ENCODE peak calls at places on chromosomes 4 and X, in six cellular contexts. One of them, this sample, is unnamed.

GRCh38 chr4:78190078-78190477 is 133.0 kb downstream of the FRAS1 start:
- DNase-seq in HCT116: no peak
- DNase-seq in OCI-LY7: no peak
- DNase-seq in transverse colon: no peak
- DNase-seq in A549: no peak
- DNase-seq in CD8-positive, alpha-beta T cell: no peak
- DNase-seq in this sample: no peak

GRCh38 chr4:162497564-162498167 is 333.9 kb upstream of the FSTL5 start:
- DNase-seq in HCT116: peak; percentile 15
- DNase-seq in A549: peak; percentile 26
- DNase-seq in transverse colon: no peak
- DNase-seq in CD8-positive, alpha-beta T cell: no peak
- DNase-seq in OCI-LY7: peak; percentile 53
- DNase-seq in this sample: peak; percentile 35

GRCh38 chr4:183437452-183437851 is 7.0 kb upstream of the CDKN2AIP start:
- DNase-seq in A549: no peak
- DNase-seq in HCT116: no peak
- DNase-seq in transverse colon: no peak
- DNase-seq in OCI-LY7: no peak
- DNase-seq in CD8-positive, alpha-beta T cell: no peak
- DNase-seq in this sample: no peak

GRCh38 chr4:5784960-5785611 is 74.1 kb downstream of the EVC start:
- DNase-seq in transverse colon: no peak
- DNase-seq in OCI-LY7: no peak
- DNase-seq in A549: no peak
- DNase-seq in HCT116: no peak
- DNase-seq in CD8-positive, alpha-beta T cell: no peak
- DNase-seq in this sample: no peak

GRCh38 chr4:39422247-39422646 is 15.5 kb downstream of the KLB start:
- DNase-seq in CD8-positive, alpha-beta T cell: no peak
- DNase-seq in A549: no peak
- DNase-seq in OCI-LY7: no peak
- DNase-seq in HCT116: no peak
- DNase-seq in transverse colon: no peak
- DNase-seq in this sample: no peak

GRCh38 chr4:156378053-156378665 is 424.5 kb upstream of the CTSO start:
- DNase-seq in transverse colon: no peak
- DNase-seq in CD8-positive, alpha-beta T cell: no peak
- DNase-seq in A549: peak; percentile 14
- DNase-seq in HCT116: peak; percentile 24
- DNase-seq in OCI-LY7: peak; percentile 1
- DNase-seq in this sample: peak; percentile 34

GRCh38 chrX:103517246-103517645 is 2.0 kb downstream of the RAB40A start:
- DNase-seq in OCI-LY7: no peak
- DNase-seq in A549: no peak
- DNase-seq in CD8-positive, alpha-beta T cell: no peak
- DNase-seq in transverse colon: no peak
- DNase-seq in HCT116: no peak
- DNase-seq in this sample: no peak

GRCh38 chrX:12825801-12826200 is 34.6 kb downstream of the PRPS2 start:
- DNase-seq in CD8-positive, alpha-beta T cell: no peak
- DNase-seq in OCI-LY7: no peak
- DNase-seq in transverse colon: no peak
- DNase-seq in HCT116: peak; percentile 44
- DNase-seq in A549: no peak
- DNase-seq in this sample: peak; percentile 23

GRCh38 chr4:67725981-67726380 is 25.0 kb upstream of the UBA6 start:
- DNase-seq in HCT116: no peak
- DNase-seq in OCI-LY7: no peak
- DNase-seq in A549: no peak
- DNase-seq in transverse colon: no peak
- DNase-seq in CD8-positive, alpha-beta T cell: no peak
- DNase-seq in this sample: no peak

GRCh38 chr4:66489783-66490452 is 819.6 kb upstream of the EPHA5 start:
- DNase-seq in A549: peak; percentile 62
- DNase-seq in OCI-LY7: no peak
- DNase-seq in transverse colon: no peak
- DNase-seq in CD8-positive, alpha-beta T cell: no peak
- DNase-seq in HCT116: no peak
- DNase-seq in this sample: peak; percentile 40

GRCh38 chr4:154822775-154823174 is 41.7 kb downstream of the RBM46 start:
- DNase-seq in HCT116: no peak
- DNase-seq in OCI-LY7: no peak
- DNase-seq in CD8-positive, alpha-beta T cell: no peak
- DNase-seq in transverse colon: no peak
- DNase-seq in A549: no peak
- DNase-seq in this sample: peak; percentile 12

GRCh38 chr4:8362483-8362882 is 78.0 kb downstream of the ACOX3 start:
- DNase-seq in OCI-LY7: no peak
- DNase-seq in transverse colon: no peak
- DNase-seq in A549: no peak
- DNase-seq in HCT116: no peak
- DNase-seq in CD8-positive, alpha-beta T cell: no peak
- DNase-seq in this sample: no peak

GRCh38 chrX:51878056-51878455 is 15.4 kb upstream of the MAGED1 start:
- DNase-seq in CD8-positive, alpha-beta T cell: no peak
- DNase-seq in OCI-LY7: no peak
- DNase-seq in HCT116: no peak
- DNase-seq in A549: no peak
- DNase-seq in transverse colon: no peak
- DNase-seq in this sample: no peak

GRCh38 chrX:7925867-7926472 is 1.2 kb downstream of the PNPLA4 start:
- DNase-seq in CD8-positive, alpha-beta T cell: peak; percentile 69
- DNase-seq in OCI-LY7: peak; percentile 62
- DNase-seq in A549: peak; percentile 69
- DNase-seq in transverse colon: peak; percentile 64
- DNase-seq in HCT116: peak; percentile 27
- DNase-seq in this sample: peak; percentile 29

GRCh38 chrX:119899125-119899524 is 3.4 kb downstream of the AKAP14 start:
- DNase-seq in HCT116: no peak
- DNase-seq in OCI-LY7: no peak
- DNase-seq in CD8-positive, alpha-beta T cell: no peak
- DNase-seq in A549: no peak
- DNase-seq in transverse colon: peak; percentile 10
- DNase-seq in this sample: no peak

GRCh38 chrX:103918584-103919335 is 43.7 kb upstream of the TMSB15B start:
- DNase-seq in OCI-LY7: peak; percentile 75
- DNase-seq in CD8-positive, alpha-beta T cell: peak; percentile 62
- DNase-seq in transverse colon: peak; percentile 68
- DNase-seq in HCT116: no peak
- DNase-seq in A549: peak; percentile 75
- DNase-seq in this sample: peak; percentile 37

GRCh38 chr4:85774000-85774399 is 299.1 kb downstream of the ARHGAP24 start:
- DNase-seq in CD8-positive, alpha-beta T cell: no peak
- DNase-seq in OCI-LY7: no peak
- DNase-seq in transverse colon: no peak
- DNase-seq in HCT116: no peak
- DNase-seq in A549: no peak
- DNase-seq in this sample: no peak

GRCh38 chrX:141632124-141632523 is 42.6 kb downstream of the SPANXA2 start:
- DNase-seq in HCT116: no peak
- DNase-seq in CD8-positive, alpha-beta T cell: no peak
- DNase-seq in OCI-LY7: no peak
- DNase-seq in transverse colon: no peak
- DNase-seq in A549: no peak
- DNase-seq in this sample: peak; percentile 0

GRCh38 chrX:24023972-24024664 is 2.9 kb downstream of the KLHL15 start:
- DNase-seq in A549: no peak
- DNase-seq in HCT116: no peak
- DNase-seq in transverse colon: no peak
- DNase-seq in CD8-positive, alpha-beta T cell: no peak
- DNase-seq in OCI-LY7: peak; percentile 42
- DNase-seq in this sample: no peak

GRCh38 chrX:37060999-37061398 is 52.8 kb downstream of the FAM47C start:
- DNase-seq in transverse colon: no peak
- DNase-seq in CD8-positive, alpha-beta T cell: no peak
- DNase-seq in A549: peak; percentile 35
- DNase-seq in OCI-LY7: peak; percentile 24
- DNase-seq in HCT116: peak; percentile 26
- DNase-seq in this sample: peak; percentile 7

GRCh38 chr4:88991746-88992145 is 65.2 kb downstream of the FAM13A start:
- DNase-seq in A549: no peak
- DNase-seq in HCT116: no peak
- DNase-seq in transverse colon: no peak
- DNase-seq in CD8-positive, alpha-beta T cell: no peak
- DNase-seq in OCI-LY7: no peak
- DNase-seq in this sample: peak; percentile 8

GRCh38 chrX:37765507-37765906 is 14.4 kb upstream of the CYBB start:
- DNase-seq in HCT116: no peak
- DNase-seq in A549: no peak
- DNase-seq in CD8-positive, alpha-beta T cell: no peak
- DNase-seq in transverse colon: no peak
- DNase-seq in OCI-LY7: no peak
- DNase-seq in this sample: no peak

GRCh38 chr4:150976478-150977118 is 38.5 kb downstream of the LRBA start:
- DNase-seq in CD8-positive, alpha-beta T cell: no peak
- DNase-seq in HCT116: no peak
- DNase-seq in transverse colon: no peak
- DNase-seq in OCI-LY7: no peak
- DNase-seq in A549: peak; percentile 12
- DNase-seq in this sample: no peak

GRCh38 chrX:130285069-130285620 is 16.4 kb upstream of the ZNF280C start:
- DNase-seq in HCT116: no peak
- DNase-seq in transverse colon: no peak
- DNase-seq in OCI-LY7: no peak
- DNase-seq in CD8-positive, alpha-beta T cell: no peak
- DNase-seq in A549: no peak
- DNase-seq in this sample: no peak

DNA sequence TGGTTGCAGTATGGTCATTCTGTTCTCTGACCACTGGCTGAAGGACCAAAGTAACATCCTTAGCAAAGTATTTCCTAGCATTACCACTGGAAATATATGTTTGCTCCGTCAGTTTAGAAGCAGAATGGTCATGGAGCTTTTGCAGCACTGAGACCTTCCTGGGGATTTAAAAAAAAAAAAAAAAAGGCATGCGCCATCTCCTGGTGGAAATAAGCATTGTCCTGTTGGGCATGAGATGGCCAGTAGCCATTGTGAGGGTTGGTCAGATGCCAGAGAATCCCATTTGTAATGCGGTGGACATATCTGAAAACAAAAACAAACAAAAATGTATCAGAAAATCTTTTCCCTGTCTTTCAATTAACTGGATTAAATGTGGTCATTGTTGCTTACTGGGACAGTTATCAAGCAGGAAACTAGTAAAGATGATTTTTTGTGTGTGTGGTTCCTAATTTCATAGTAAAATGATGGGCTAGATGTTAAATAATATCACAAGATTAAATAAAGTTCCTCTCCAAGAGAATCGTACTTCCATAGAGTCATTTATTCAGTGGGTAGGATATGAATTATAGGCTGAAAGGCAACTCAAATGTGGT is 139.6 kb downstream of the SOWAHB start:
- DNase-seq in CD8-positive, alpha-beta T cell: no peak
- DNase-seq in OCI-LY7: peak; percentile 14
- DNase-seq in HCT116: peak; percentile 42
- DNase-seq in A549: peak; percentile 45
- DNase-seq in transverse colon: no peak
- DNase-seq in this sample: peak; percentile 53
- H3K27ac ChIP-seq in CD8-positive, alpha-beta T cell: no peak overlapping the region
- H3K27ac ChIP-seq in OCI-LY7: no peak overlapping the region
- H3K27ac ChIP-seq in HCT116: no peak overlapping the region
- H3K27ac ChIP-seq in A549: no peak overlapping the region
- H3K27ac ChIP-seq in transverse colon: no peak overlapping the region
- H3K27ac ChIP-seq in this sample: no peak overlapping the region

GRCh38 chr4:165700855-165701254 is 172.2 kb upstream of the TLL1 start:
- DNase-seq in transverse colon: no peak
- DNase-seq in HCT116: peak; percentile 27
- DNase-seq in OCI-LY7: peak; percentile 4
- DNase-seq in CD8-positive, alpha-beta T cell: no peak
- DNase-seq in A549: peak; percentile 6
- DNase-seq in this sample: peak; percentile 16
- TF ChIP-seq CTCF in transverse colon: no peak
- TF ChIP-seq CTCF in HCT116: peak; percentile 13
- TF ChIP-seq CTCF in OCI-LY7: peak; percentile 45
- TF ChIP-seq CTCF in CD8-positive, alpha-beta T cell: no peak
- TF ChIP-seq CTCF in A549: no peak
- TF ChIP-seq CTCF in this sample: no peak

GRCh38 chrX:135520022-135520552 is 373 bp upstream of the INTS6L start:
- DNase-seq in HCT116: no peak
- DNase-seq in transverse colon: no peak
- DNase-seq in OCI-LY7: peak; percentile 0
- DNase-seq in A549: no peak
- DNase-seq in CD8-positive, alpha-beta T cell: no peak
- DNase-seq in this sample: no peak

GRCh38 chrX:135521405-135522131 is 1.1 kb downstream of the INTS6L start:
- DNase-seq in CD8-positive, alpha-beta T cell: peak; percentile 88
- DNase-seq in HCT116: peak; percentile 49
- DNase-seq in transverse colon: peak; percentile 88
- DNase-seq in A549: peak; percentile 75
- DNase-seq in OCI-LY7: peak; percentile 86
- DNase-seq in this sample: peak; percentile 77

GRCh38 chrX:135520553-135521404 is at the start of gene INTS6L:
- DNase-seq in A549: peak; percentile 23
- DNase-seq in CD8-positive, alpha-beta T cell: peak; percentile 90
- DNase-seq in transverse colon: peak; percentile 91
- DNase-seq in OCI-LY7: peak; percentile 91
- DNase-seq in HCT116: peak; percentile 67
- DNase-seq in this sample: peak; percentile 78

GRCh38 chrX:135522132-135522530 is 1.7 kb downstream of the INTS6L start:
- DNase-seq in A549: no peak
- DNase-seq in transverse colon: no peak
- DNase-seq in CD8-positive, alpha-beta T cell: no peak
- DNase-seq in HCT116: no peak
- DNase-seq in OCI-LY7: no peak
- DNase-seq in this sample: no peak

DNA sequence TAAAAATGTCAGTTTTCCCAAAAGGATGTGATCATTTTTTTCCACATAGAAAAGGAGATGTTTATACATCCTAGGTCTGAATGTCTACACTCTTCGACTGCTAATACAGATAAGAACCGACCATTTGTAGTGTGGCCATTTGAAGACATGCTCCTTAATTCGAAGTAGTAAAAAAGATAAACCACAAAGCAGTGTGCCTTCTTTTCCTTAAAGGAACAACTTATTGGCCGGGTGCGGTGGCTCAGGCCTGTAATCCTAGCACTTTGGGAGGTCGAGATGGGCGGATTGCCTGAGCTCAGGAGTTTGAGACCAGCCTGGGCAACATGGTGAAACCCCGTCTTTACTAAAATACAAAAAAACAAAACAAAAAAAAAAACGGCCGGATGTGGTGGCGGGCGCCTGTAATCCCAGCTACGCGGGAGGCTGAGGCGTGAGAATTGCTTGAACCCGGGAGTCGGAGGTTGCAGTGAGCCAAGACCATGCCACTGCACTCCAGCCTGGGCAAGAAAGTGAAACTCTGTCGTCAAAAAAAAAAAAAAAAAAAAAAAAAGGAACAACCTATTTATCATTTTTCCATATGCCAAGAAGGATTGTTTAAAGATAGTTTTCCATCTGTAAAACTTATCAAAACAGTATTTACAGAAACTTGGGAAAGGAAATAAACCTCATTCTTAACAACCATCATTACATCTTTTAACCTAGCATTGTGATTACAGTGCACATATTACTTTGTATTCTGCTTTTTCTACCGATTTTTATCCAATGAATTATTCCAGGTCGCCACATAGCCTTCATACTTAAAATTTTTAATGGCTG is 2.6 kb downstream of the INTS6L start:
- DNase-seq in A549: no peak
- DNase-seq in HCT116: no peak
- DNase-seq in CD8-positive, alpha-beta T cell: no peak
- DNase-seq in OCI-LY7: no peak
- DNase-seq in transverse colon: no peak
- DNase-seq in this sample: no peak
- H3K27ac ChIP-seq in A549: no peak overlapping the region
- H3K27ac ChIP-seq in HCT116: no peak overlapping the region
- H3K27ac ChIP-seq in CD8-positive, alpha-beta T cell: no peak overlapping the region
- H3K27ac ChIP-seq in OCI-LY7: no peak overlapping the region
- H3K27ac ChIP-seq in transverse colon: peak overlapping the region; percentile 78
- H3K27ac ChIP-seq in this sample: no peak overlapping the region

GRCh38 chr4:16270654-16271328 is 44.5 kb upstream of the TAPT1 start:
- DNase-seq in A549: peak; percentile 4
- DNase-seq in CD8-positive, alpha-beta T cell: no peak
- DNase-seq in OCI-LY7: peak; percentile 25
- DNase-seq in transverse colon: no peak
- DNase-seq in HCT116: no peak
- DNase-seq in this sample: no peak
- TF ChIP-seq CTCF in A549: no peak
- TF ChIP-seq CTCF in CD8-positive, alpha-beta T cell: no peak
- TF ChIP-seq CTCF in OCI-LY7: peak; percentile 74
- TF ChIP-seq CTCF in transverse colon: no peak
- TF ChIP-seq CTCF in HCT116: peak; percentile 12
- TF ChIP-seq CTCF in this sample: no peak

This sample was measured in RWPE1.